ENCODE peak calls at places on chromosomes 5 and 9, in four cellular contexts. X, V, T and H are unnamed samples.

GRCh38 chr9:100600511-100601079 is 22.7 kb downstream of the CAVIN4 start:
- DNase-seq in X (no peak), V (no peak), T (no peak), H (no peak)

GRCh38 chr9:6194934-6195333 is 20.7 kb upstream of the IL33 start:
- DNase-seq in X (no peak), V (no peak), T (no peak), H (no peak)

GRCh38 chr5:172940242-172941066 is 18.8 kb upstream of the RPL26L1 start:
- DNase-seq in X (peak; percentile 66), V (no peak), T (no peak), H (no peak)

GRCh38 chr9:130112244-130113151 is 58.8 kb downstream of the GPR107 start:
- DNase-seq in X (no peak), V (no peak), T (no peak), H (no peak)

GRCh38 chr5:100668511-100668910 is 133.3 kb downstream of the FAM174A start:
- DNase-seq in X (no peak), V (no peak), T (no peak), H (no peak)

GRCh38 chr5:62375627-62376026 is 28.1 kb downstream of the DIMT1 start:
- DNase-seq in X (no peak), V (no peak), T (no peak), H (no peak)

GRCh38 chr5:173547579-173547978 is 68.9 kb downstream of the BOD1 start:
- DNase-seq in X (no peak), V (no peak), T (no peak), H (no peak)

GRCh38 chr5:180084638-180085561 is 13.3 kb upstream of the RNF130 start:
- DNase-seq in X (no peak), V (no peak), T (no peak), H (peak; percentile 87)

GRCh38 chr5:27130587-27130986 is 92.2 kb upstream of the CDH9 start:
- DNase-seq in X (no peak), V (no peak), T (no peak), H (no peak)

DNA sequence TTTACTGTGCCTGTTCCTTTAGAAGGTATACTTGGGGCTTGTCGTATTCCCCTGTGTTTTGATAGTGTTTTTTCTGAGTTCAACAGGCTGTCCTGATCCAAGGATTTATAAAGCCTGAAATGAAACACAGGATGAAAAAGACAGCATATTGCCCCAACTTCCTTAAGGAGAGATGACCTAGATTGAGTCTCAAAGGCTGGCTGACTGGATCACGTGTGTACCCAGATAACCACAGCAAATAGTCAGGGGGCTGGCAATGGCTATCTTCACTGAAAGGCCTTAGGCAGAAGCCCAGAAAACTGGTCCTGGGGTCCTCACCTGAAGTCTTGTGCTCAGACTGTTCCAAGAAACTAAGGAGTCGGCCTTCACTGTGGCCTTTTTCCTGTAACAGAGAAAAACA is 7.7 kb upstream of the HK3 start:
- DNase-seq in X (no peak), V (no peak), T (no peak), H (no peak)
- H3K36me3 ChIP-seq in X (peaks cover 68% of the 10 kb centered on the region), V (peaks cover 85% of the 10 kb centered on the region), T (peaks cover 10% of the 10 kb centered on the region), H (peaks cover 15% of the 10 kb centered on the region)

DNA sequence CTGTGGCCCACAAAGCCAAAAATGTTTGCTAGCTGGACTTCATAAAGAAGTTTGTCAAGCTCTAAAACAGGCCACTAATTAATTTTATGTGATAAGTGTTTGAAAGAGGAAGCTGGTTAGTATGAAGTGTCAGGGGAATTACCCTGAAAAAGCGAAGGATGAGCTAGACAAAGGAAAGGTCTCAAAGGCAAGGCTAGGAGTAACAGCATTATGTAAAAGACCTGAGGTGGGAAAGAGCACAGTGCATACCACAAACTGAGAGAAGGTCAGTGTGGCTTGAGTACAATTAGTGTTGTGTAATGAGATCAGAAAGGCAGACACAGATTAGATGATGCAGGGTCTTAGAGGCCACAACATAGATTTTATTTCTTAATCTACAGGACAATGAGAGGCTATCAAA is 29.6 kb downstream of the RC3H2 start:
- DNase-seq in X (no peak), V (no peak), T (no peak), H (no peak)
- H3K36me3 ChIP-seq in X (peaks cover 100% of the 10 kb centered on the region), V (peaks cover 94% of the 10 kb centered on the region), T (peaks cover 7% of the 10 kb centered on the region), H (peaks cover 12% of the 10 kb centered on the region)

GRCh38 chr5:135359374-135360165 is 39.5 kb downstream of the MACROH2A1 start:
- DNase-seq in X (no peak), V (no peak), T (no peak), H (no peak)
- H3K36me3 ChIP-seq in X (peaks cover 81% of the 10 kb centered on the region), V (peaks cover 19% of the 10 kb centered on the region), T (peaks cover 1% of the 10 kb centered on the region), H (peaks cover 2% of the 10 kb centered on the region)

GRCh38 chr9:90805006-90805993 is 3.7 kb downstream of the SYK start:
- DNase-seq in X (no peak), V (no peak), T (no peak), H (no peak)
- H3K36me3 ChIP-seq in X (peaks cover 9% of the 10 kb centered on the region), V (no peaks in the 10 kb centered on the region), T (no peaks in the 10 kb centered on the region), H (no peaks in the 10 kb centered on the region)

GRCh38 chr9:132348676-132349075 is 6.1 kb downstream of the SETX start:
- DNase-seq in X (no peak), V (no peak), T (no peak), H (no peak)

GRCh38 chr9:132341177-132341840 is 13.5 kb downstream of the SETX start:
- DNase-seq in X (no peak), V (no peak), T (no peak), H (no peak)

GRCh38 chr9:132351404-132352050 is 3.3 kb downstream of the SETX start:
- DNase-seq in X (no peak), V (no peak), T (no peak), H (no peak)

GRCh38 chr9:132350861-132351315 is 3.9 kb downstream of the SETX start:
- DNase-seq in X (no peak), V (no peak), T (no peak), H (no peak)

GRCh38 chr9:132346177-132346576 is 8.6 kb downstream of the SETX start:
- DNase-seq in X (no peak), V (no peak), T (no peak), H (no peak)
- H3K36me3 ChIP-seq in X (peaks cover 96% of the 10 kb centered on the region), V (peaks cover 95% of the 10 kb centered on the region), T (peaks cover 29% of the 10 kb centered on the region), H (peaks cover 10% of the 10 kb centered on the region)

GRCh38 chr5:37326536-37326935 is 44.4 kb downstream of the NUP155 start:
- DNase-seq in X (no peak), V (no peak), T (no peak), H (no peak)

GRCh38 chr5:37323607-37324006 is 47.3 kb downstream of the NUP155 start:
- DNase-seq in X (no peak), V (no peak), T (no peak), H (no peak)
- H3K36me3 ChIP-seq in X (peaks cover 92% of the 10 kb centered on the region), V (peaks cover 95% of the 10 kb centered on the region), T (peaks cover 20% of the 10 kb centered on the region), H (peaks cover 7% of the 10 kb centered on the region)

GRCh38 chr5:149355688-149356087 is 2.2 kb upstream of the PCYOX1L start:
- DNase-seq in X (no peak), V (no peak), T (no peak), H (no peak)
- H3K36me3 ChIP-seq in X (peaks cover 53% of the 10 kb centered on the region), V (peaks cover 40% of the 10 kb centered on the region), T (peaks cover 4% of the 10 kb centered on the region), H (no peaks in the 10 kb centered on the region)

DNA sequence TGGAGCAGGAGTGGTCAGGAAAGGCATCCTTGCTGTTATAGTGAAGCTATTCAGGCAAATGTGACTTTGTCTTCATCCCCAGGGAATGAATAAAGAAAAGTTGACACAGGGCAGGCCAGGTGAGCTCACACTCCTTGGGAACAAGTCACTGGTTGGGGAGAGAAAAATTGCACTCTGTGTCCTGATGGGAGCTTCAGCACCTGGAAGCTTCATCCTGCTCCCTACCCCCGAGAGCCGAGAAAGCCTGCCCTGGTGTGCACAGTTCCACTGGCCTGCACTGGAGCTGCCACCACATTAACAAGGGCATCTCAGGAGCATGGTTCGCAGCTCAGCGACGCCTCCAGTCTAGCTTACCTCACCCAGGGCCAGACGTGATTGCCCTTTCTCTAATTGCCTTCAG is 87.2 kb downstream of the DOCK2 start:
- DNase-seq in X (no peak), V (no peak), T (no peak), H (no peak)
- H3K36me3 ChIP-seq in X (peaks cover 36% of the 10 kb centered on the region), V (no peaks in the 10 kb centered on the region), T (no peaks in the 10 kb centered on the region), H (no peaks in the 10 kb centered on the region)